ENCODE peak calls at places on chromosomes 4 and X, in four cellular contexts. R, B, L and S are unnamed samples.

GRCh38 chr4:946517-947471 is 14.5 kb downstream of the TMEM175 start:
- DNase-seq in R (peak; percentile 28), B (no peak), L (no peak), S (peak; percentile 86)

GRCh38 chr4:36494766-36495165 is 213.3 kb downstream of the DTHD1 start:
- DNase-seq in R (no peak), B (no peak), L (no peak), S (no peak)

GRCh38 chrX:65601530-65602281 is 65.7 kb upstream of the MSN start:
- DNase-seq in R (peak; percentile 51), B (no peak), L (peak; percentile 85), S (no peak)

GRCh38 chr4:75671802-75672421 is 1.3 kb downstream of the G3BP2 start:
- DNase-seq in R (no peak), B (no peak), L (peak; percentile 11), S (no peak)

GRCh38 chr4:74320559-74321118 is 12.4 kb downstream of the EPGN start:
- DNase-seq in R (no peak), B (no peak), L (peak; percentile 75), S (no peak)

GRCh38 chr4:172794378-172794777 is 374.2 kb upstream of the GALNT7 start:
- DNase-seq in R (no peak), B (no peak), L (no peak), S (no peak)

GRCh38 chr4:158176776-158177175 is 4.0 kb upstream of the GASK1B start:
- DNase-seq in R (no peak), B (no peak), L (no peak), S (no peak)

GRCh38 chr4:144872508-144873293 is 225.3 kb downstream of the ANAPC10 start:
- DNase-seq in R (no peak), B (no peak), L (no peak), S (no peak)

GRCh38 chrX:118603981-118604380 is 108.4 kb downstream of the DOCK11 start:
- DNase-seq in R (no peak), B (peak; percentile 16), L (peak; percentile 55), S (no peak)

GRCh38 chr4:113534698-113535097 is 226.8 kb downstream of the CAMK2D start:
- DNase-seq in R (no peak), B (no peak), L (peak; percentile 7), S (no peak)

GRCh38 chr4:16713271-16713670 is 185.2 kb downstream of the LDB2 start:
- DNase-seq in R (no peak), B (no peak), L (no peak), S (no peak)

GRCh38 chrX:103730746-103731508 is 20.2 kb downstream of the TMEM31 start:
- DNase-seq in R (no peak), B (no peak), L (peak; percentile 80), S (no peak)

GRCh38 chr4:126752702-126753101 is 880.1 kb upstream of the INTU start:
- DNase-seq in R (no peak), B (no peak), L (no peak), S (no peak)

GRCh38 chr4:8381814-8382581 is 58.5 kb downstream of the ACOX3 start:
- DNase-seq in R (peak; percentile 42), B (no peak), L (no peak), S (peak; percentile 89)

GRCh38 chrX:24594531-24594930 is 52.6 kb downstream of the PCYT1B start:
- DNase-seq in R (no peak), B (no peak), L (no peak), S (no peak)

GRCh38 chr4:33841120-33841519 is 2403.2 kb downstream of the ARAP2 start:
- DNase-seq in R (no peak), B (no peak), L (no peak), S (no peak)

GRCh38 chr4:113764720-113765264 is 3.3 kb upstream of the CAMK2D start:
- DNase-seq in R (no peak), B (no peak), L (no peak), S (no peak)

GRCh38 chrX:5068550-5068949 is 1160.1 kb downstream of the NLGN4X start:
- DNase-seq in R (no peak), B (no peak), L (no peak), S (no peak)

GRCh38 chr4:535924-536281 is 36.9 kb downstream of the PIGG start:
- DNase-seq in R (no peak), B (no peak), L (no peak), S (peak; percentile 83)

GRCh38 chr4:157072002-157072401 is 3.9 kb upstream of the GLRB start:
- DNase-seq in R (no peak), B (no peak), L (peak; percentile 23), S (no peak)

GRCh38 chrX:80312448-80312847 is 107.8 kb upstream of the TENT5D start:
- DNase-seq in R (no peak), B (no peak), L (no peak), S (no peak)

GRCh38 chr4:113996599-113997177 is 17.2 kb upstream of the ARSJ start:
- DNase-seq in R (no peak), B (no peak), L (no peak), S (no peak)

GRCh38 chr4:69994782-69995181 is 984 bp upstream of the STATH start:
- DNase-seq in R (no peak), B (no peak), L (no peak), S (no peak)

GRCh38 chrX:83510466-83511181 is 2.5 kb downstream of the POU3F4 start:
- DNase-seq in R (no peak), B (no peak), L (peak; percentile 38), S (no peak)

GRCh38 chrX:45710081-45710801 is 509.6 kb upstream of the DIPK2B start:
- DNase-seq in R (no peak), B (no peak), L (peak; percentile 95), S (no peak)

GRCh38 chrX:125681507-125681906 is 361.8 kb downstream of the TEX13C start:
- DNase-seq in R (no peak), B (no peak), L (no peak), S (no peak)

GRCh38 chr4:167537761-167538160 is 303.5 kb upstream of the SPOCK3 start:
- DNase-seq in R (no peak), B (no peak), L (no peak), S (no peak)
- TF ChIP-seq CTCF in R (no peak), B (no peak), L (no peak), S (no peak)

GRCh38 chr4:141497627-141498026 is 138.8 kb upstream of the IL15 start:
- DNase-seq in R (no peak), B (no peak), L (no peak), S (no peak)
- TF ChIP-seq CTCF in R (no peak), B (no peak), L (no peak), S (no peak)

GRCh38 chrX:133741303-133741702 is 244.1 kb downstream of the GPC3 start:
- DNase-seq in R (no peak), B (no peak), L (peak; percentile 24), S (no peak)
- TF ChIP-seq CTCF in R (no peak), B (no peak), L (no peak), S (no peak)

DNA sequence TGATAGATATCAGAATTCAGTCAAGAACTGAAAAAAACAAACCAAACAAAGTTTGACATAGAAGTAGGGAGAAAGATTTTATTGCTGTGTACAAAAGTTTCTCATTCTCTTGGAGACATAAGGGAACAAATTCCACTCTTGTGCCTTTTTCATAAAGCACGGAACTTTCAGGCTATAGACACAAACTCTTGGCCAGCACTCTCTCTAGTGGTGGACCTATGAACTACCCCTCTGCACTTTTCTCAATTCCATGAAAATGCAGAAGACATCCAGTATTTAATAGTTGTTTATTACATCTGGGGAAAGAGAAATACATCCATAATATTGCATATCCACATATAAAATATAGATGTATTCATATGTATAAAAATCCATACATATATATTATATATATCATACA is 291.6 kb upstream of the HS3ST1 start:
- DNase-seq in R (no peak), B (no peak), L (peak; percentile 60), S (no peak)
- TF ChIP-seq CTCF in R (peak; percentile 65), B (peak; percentile 81), L (peak; percentile 87), S (peak; percentile 86)

GRCh38 chrX:1244164-1245076 is 24.2 kb upstream of the CSF2RA start:
- DNase-seq in R (no peak), B (peak; percentile 26), L (no peak), S (no peak)
- TF ChIP-seq CTCF in R (peak; percentile 53), B (peak; percentile 35), L (no peak), S (peak; percentile 66)

GRCh38 chr4:102500371-102501175 is 586 bp upstream of the NFKB1 start:
- DNase-seq in R (no peak), B (peak; percentile 48), L (peak; percentile 51), S (no peak)
- TF ChIP-seq CTCF in R (no peak), B (no peak), L (no peak), S (no peak)

DNA sequence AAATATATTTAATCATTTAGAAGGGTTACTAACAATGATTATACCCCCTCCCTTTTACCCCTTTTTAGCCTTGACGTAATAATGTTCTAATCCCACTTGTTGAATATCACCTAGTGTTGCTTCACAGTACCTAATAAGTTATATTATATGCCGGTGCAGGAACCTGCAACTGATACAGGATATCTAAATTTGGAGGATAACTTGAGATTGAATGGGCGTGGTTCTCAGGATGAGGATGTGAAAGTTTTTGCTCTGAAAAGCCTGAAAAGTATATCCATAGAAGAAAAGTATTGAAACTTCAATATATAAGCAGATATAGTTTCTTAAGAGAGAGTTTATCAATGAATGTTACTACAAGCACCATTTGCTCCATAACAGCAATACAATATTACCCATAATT is 59.8 kb downstream of the ZNF711 start:
- DNase-seq in R (no peak), B (no peak), L (no peak), S (no peak)
- TF ChIP-seq CTCF in R (no peak), B (no peak), L (no peak), S (no peak)

GRCh38 chr4:52665592-52665991 is 6.5 kb upstream of the USP46 start:
- DNase-seq in R (no peak), B (no peak), L (no peak), S (no peak)
- TF ChIP-seq CTCF in R (no peak), B (no peak), L (peak; percentile 32), S (peak; percentile 74)